ENCODE peak calls at places on chromosome 4, in ten cellular contexts. Y is lung, J is SJSA1, I is kidney, R is Karpas-422, X is transverse colon, U is heart left ventricle, G is lower lobe of right lung, C is ascending aorta, V is HAP-1. Z is an unnamed sample. For H3K4me1, the result is how much of the 10 kb centered on the place peaks cover.

GRCh38 chr4:140004580-140005314 is 149.2 kb downstream of the MAML3 start:
- DNase-seq in I (peak), J (peak), V (no peak), C (no peak), G (peak), X (no peak), Y (no peak), R (no peak), U (peak), Z (peak)

GRCh38 chr4:41432889-41433288 is 105.1 kb upstream of the LIMCH1 start:
- DNase-seq in U (no peak), V (peak), X (no peak), I (no peak), G (no peak), C (no peak), R (no peak), J (no peak), Y (no peak), Z (no peak)

GRCh38 chr4:8675383-8675782 is 82.8 kb downstream of the CPZ start:
- DNase-seq in R (peak), G (no peak), I (no peak), U (no peak), Y (no peak), V (peak), C (no peak), X (no peak), J (no peak), Z (no peak)

GRCh38 chr4:72709475-72709874 is 140.5 kb upstream of the ADAMTS3 start:
- DNase-seq in U (no peak), V (no peak), Y (no peak), G (no peak), R (no peak), I (no peak), J (no peak), C (no peak), X (no peak), Z (no peak)

GRCh38 chr4:7828926-7829325 is 110.7 kb downstream of the AFAP1 start:
- DNase-seq in I (no peak), J (no peak), R (no peak), U (no peak), Y (no peak), G (no peak), X (no peak), C (no peak), V (no peak), Z (no peak)

GRCh38 chr4:154743683-154744340 is at the start of gene LRAT:
- DNase-seq in C (no peak), G (peak), I (peak), Y (peak), X (peak), U (peak), V (no peak), R (no peak), J (no peak), Z (peak)

GRCh38 chr4:9889306-9889705 is 107.9 kb downstream of the DRD5 start:
- DNase-seq in I (no peak), J (no peak), U (no peak), R (no peak), X (no peak), C (no peak), V (no peak), G (no peak), Y (no peak), Z (no peak)

GRCh38 chr4:14653338-14653737 is 348.9 kb upstream of the CPEB2 start:
- DNase-seq in I (no peak), R (no peak), X (no peak), U (no peak), Y (no peak), C (no peak), G (no peak), V (no peak), J (no peak), Z (no peak)

GRCh38 chr4:182537031-182537617 is 293.9 kb downstream of the TENM3 start:
- DNase-seq in C (no peak), R (no peak), I (no peak), V (no peak), Y (no peak), U (no peak), G (no peak), J (no peak), X (no peak), Z (no peak)

GRCh38 chr4:182530451-182530850 is 287.2 kb downstream of the TENM3 start:
- DNase-seq in J (no peak), U (no peak), G (no peak), I (no peak), V (no peak), Y (no peak), R (no peak), C (no peak), X (no peak), Z (no peak)

GRCh38 chr4:182536221-182536620 is 293.0 kb downstream of the TENM3 start:
- DNase-seq in U (no peak), J (no peak), I (no peak), Y (no peak), V (peak), R (no peak), C (no peak), X (no peak), G (no peak), Z (no peak)

GRCh38 chr4:182531555-182532162 is 288.5 kb downstream of the TENM3 start:
- DNase-seq in U (no peak), Y (no peak), I (no peak), J (peak), G (no peak), V (no peak), X (no peak), R (no peak), C (no peak), Z (no peak)

GRCh38 chr4:182533948-182534347 is 290.7 kb downstream of the TENM3 start:
- DNase-seq in G (no peak), R (no peak), X (no peak), U (no peak), Y (no peak), C (no peak), V (no peak), I (no peak), J (no peak), Z (no peak)
- H3K4me1 ChIP-seq in G (under half), R (under half), X (under half), U (under half), Y (under half), C (under half), V (under half), I (under half), J (under half), Z (under half)

GRCh38 chr4:22676058-22676457 is 16.7 kb upstream of the GBA3 start:
- DNase-seq in Y (no peak), G (no peak), U (no peak), I (no peak), J (no peak), V (no peak), R (no peak), C (no peak), X (no peak), Z (no peak)
- H3K4me1 ChIP-seq in Y (under half), G (under half), U (under half), I (under half), J (under half), V (under half), R (under half), C (under half), X (under half), Z (under half)

DNA sequence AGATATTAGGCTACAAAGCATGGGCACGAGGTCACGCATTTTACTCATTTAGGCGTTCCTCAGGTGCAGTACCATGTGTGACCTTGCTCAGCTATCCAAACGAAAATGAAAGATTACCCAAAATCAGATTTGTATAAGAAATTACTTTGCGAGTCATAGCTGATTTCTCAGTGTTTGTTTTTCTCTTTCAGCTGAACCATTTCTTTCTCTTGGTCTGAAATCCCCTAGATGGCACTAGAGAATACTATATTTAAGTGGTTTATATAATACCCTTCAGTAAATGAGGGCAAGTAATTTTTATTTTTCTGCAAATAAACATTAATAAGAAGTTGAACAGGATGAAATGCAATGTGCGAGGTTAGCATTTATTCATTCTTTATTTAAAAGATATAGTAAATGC is 496.6 kb downstream of the STIM2 start:
- DNase-seq in I (no peak), G (no peak), R (no peak), Y (no peak), J (no peak), V (no peak), U (no peak), C (no peak), X (no peak), Z (no peak)
- H3K4me1 ChIP-seq in I (under half), G (under half), R (under half), Y (under half), J (under half), V (under half), U (under half), C (under half), X (under half), Z (under half)

GRCh38 chr4:173243917-173244658 is 75.5 kb downstream of the GALNT7 start:
- DNase-seq in V (no peak), R (no peak), Y (no peak), U (no peak), J (no peak), X (no peak), I (no peak), G (no peak), C (no peak), Z (no peak)
- H3K4me1 ChIP-seq in V (under half), R (half or more), Y (under half), U (under half), J (under half), X (under half), I (under half), G (under half), C (under half), Z (under half)

DNA sequence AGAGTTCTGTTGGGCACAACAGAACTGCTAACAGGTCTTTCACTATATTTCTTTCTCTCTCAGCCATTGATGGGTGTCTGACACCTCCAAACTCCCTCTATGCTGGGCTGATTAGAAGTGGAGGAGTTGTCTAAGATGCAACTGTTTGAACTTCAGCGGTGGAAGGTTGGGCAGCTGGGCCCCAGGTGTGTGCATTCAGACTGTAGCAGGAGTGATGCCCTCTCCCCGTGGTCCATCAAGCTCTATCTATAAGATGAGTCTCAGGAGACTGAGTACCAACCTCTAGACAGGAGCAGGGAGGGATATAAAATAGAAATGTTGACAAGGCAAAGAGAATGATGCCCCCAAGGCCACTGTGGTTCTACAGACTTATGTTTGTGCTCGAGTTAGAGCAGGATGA is 28.1 kb upstream of the CHRNA9 start:
- DNase-seq in U (no peak), R (peak), V (no peak), G (no peak), C (no peak), X (no peak), J (no peak), I (no peak), Y (no peak), Z (no peak)
- H3K4me1 ChIP-seq in U (under half), R (half or more), V (under half), G (under half), C (under half), X (under half), J (under half), I (under half), Y (under half), Z (under half)

GRCh38 chr4:54061067-54061466 is 3.3 kb downstream of the CHIC2 start:
- DNase-seq in G (no peak), C (no peak), I (no peak), J (no peak), V (no peak), X (no peak), R (peak), U (no peak), Y (no peak), Z (no peak)

GRCh38 chr4:54063224-54063623 is 1.2 kb downstream of the CHIC2 start:
- DNase-seq in J (no peak), R (peak), X (no peak), U (no peak), G (no peak), Y (no peak), C (no peak), I (no peak), V (no peak), Z (no peak)

GRCh38 chr4:54061873-54062272 is 2.5 kb downstream of the CHIC2 start:
- DNase-seq in X (no peak), C (no peak), U (no peak), I (no peak), V (no peak), J (no peak), R (no peak), G (no peak), Y (no peak), Z (no peak)

GRCh38 chr4:54063737-54064316 is 578 bp downstream of the CHIC2 start:
- DNase-seq in U (peak), G (peak), J (peak), C (no peak), I (peak), Y (peak), X (peak), V (peak), R (peak), Z (peak)

GRCh38 chr4:54062392-54062791 is 2.0 kb downstream of the CHIC2 start:
- DNase-seq in X (no peak), V (no peak), R (no peak), J (no peak), G (no peak), Y (no peak), C (no peak), I (no peak), U (no peak), Z (no peak)
- H3K4me1 ChIP-seq in X (under half), V (under half), R (half or more), J (under half), G (half or more), Y (under half), C (under half), I (under half), U (under half), Z (under half)

GRCh38 chr4:76755756-76756155 is 142.2 kb downstream of the SOWAHB start:
- DNase-seq in Y (no peak), R (no peak), G (no peak), X (no peak), V (no peak), C (no peak), U (no peak), J (no peak), I (no peak), Z (no peak)

GRCh38 chr4:76758290-76758882 is 139.6 kb downstream of the SOWAHB start:
- DNase-seq in G (no peak), V (peak), I (no peak), X (no peak), U (no peak), J (peak), C (no peak), Y (no peak), R (peak), Z (peak)

GRCh38 chr4:76756416-76756815 is 141.5 kb downstream of the SOWAHB start:
- DNase-seq in V (no peak), X (no peak), R (no peak), C (no peak), U (no peak), G (no peak), J (no peak), Y (no peak), I (no peak), Z (no peak)

GRCh38 chr4:76758996-76759395 is 138.9 kb downstream of the SOWAHB start:
- DNase-seq in U (no peak), R (no peak), C (no peak), V (no peak), I (no peak), J (no peak), G (no peak), X (no peak), Y (no peak), Z (no peak)

GRCh38 chr4:76757418-76757910 is 140.5 kb downstream of the SOWAHB start:
- DNase-seq in G (no peak), V (no peak), J (no peak), U (no peak), C (no peak), I (no peak), X (no peak), Y (no peak), R (no peak), Z (no peak)
- H3K4me1 ChIP-seq in G (under half), V (under half), J (under half), U (under half), C (under half), I (under half), X (under half), Y (under half), R (under half), Z (under half)

GRCh38 chr4:6776920-6777635 is 5.4 kb upstream of the KIAA0232 start:
- DNase-seq in G (no peak), R (no peak), Y (no peak), X (no peak), V (no peak), C (no peak), U (no peak), I (no peak), J (no peak), Z (no peak)

GRCh38 chr4:6779667-6780565 is 2.6 kb upstream of the KIAA0232 start:
- DNase-seq in R (peak), J (no peak), C (no peak), X (no peak), U (no peak), V (peak), I (no peak), Y (no peak), G (no peak), Z (no peak)

GRCh38 chr4:6775746-6776145 is 6.8 kb upstream of the KIAA0232 start:
- DNase-seq in J (no peak), R (no peak), Y (no peak), C (no peak), X (no peak), V (no peak), G (no peak), I (no peak), U (no peak), Z (no peak)

GRCh38 chr4:6778435-6778834 is 4.1 kb upstream of the KIAA0232 start:
- DNase-seq in G (no peak), I (no peak), V (no peak), U (no peak), Y (no peak), X (no peak), C (no peak), R (no peak), J (no peak), Z (no peak)

DNA sequence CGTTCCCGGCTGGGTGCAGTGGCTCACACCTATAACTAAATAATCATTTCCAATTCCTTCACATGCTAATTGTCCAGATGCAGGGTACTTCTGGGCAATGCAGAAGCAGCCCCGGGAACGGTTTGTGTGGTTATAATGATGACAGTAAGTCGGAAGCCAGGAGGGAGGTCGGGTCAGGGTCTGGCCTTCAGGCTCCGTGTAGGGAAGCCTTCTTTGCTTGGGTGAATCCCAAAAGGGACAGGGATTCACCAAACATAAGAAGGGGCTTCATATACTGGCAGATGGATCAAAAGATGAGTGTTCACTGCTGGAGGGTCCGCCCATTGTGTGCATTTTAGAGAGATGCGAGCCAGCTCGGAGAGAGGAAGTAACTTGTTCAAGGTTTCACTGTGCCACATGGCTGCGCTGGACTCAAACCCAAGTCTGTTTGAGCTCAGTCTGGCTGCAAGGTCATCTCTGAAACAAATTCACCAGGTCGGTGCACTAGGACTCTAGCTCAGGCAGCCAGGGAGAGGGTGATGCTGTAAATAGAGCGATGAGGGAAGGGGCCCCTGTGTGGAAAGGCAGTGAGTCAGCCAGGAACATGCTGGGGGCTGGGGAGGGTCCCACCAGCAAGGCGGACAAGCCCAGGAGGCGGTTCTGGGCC is 4.8 kb upstream of the KIAA0232 start:
- DNase-seq in X (peak), I (no peak), V (no peak), R (peak), U (no peak), C (no peak), Y (no peak), J (no peak), G (no peak), Z (no peak)
- H3K4me1 ChIP-seq in X (under half), I (under half), V (under half), R (under half), U (under half), C (under half), Y (under half), J (under half), G (under half), Z (under half)

GRCh38 chr4:1362521-1362920 is 15.5 kb downstream of the UVSSA start:
- DNase-seq in V (no peak), C (no peak), Y (no peak), I (no peak), X (no peak), J (no peak), R (no peak), U (no peak), G (no peak), Z (no peak)
- H3K4me1 ChIP-seq in V (under half), C (under half), Y (under half), I (under half), X (under half), J (under half), R (under half), U (under half), G (under half), Z (under half)

DNA sequence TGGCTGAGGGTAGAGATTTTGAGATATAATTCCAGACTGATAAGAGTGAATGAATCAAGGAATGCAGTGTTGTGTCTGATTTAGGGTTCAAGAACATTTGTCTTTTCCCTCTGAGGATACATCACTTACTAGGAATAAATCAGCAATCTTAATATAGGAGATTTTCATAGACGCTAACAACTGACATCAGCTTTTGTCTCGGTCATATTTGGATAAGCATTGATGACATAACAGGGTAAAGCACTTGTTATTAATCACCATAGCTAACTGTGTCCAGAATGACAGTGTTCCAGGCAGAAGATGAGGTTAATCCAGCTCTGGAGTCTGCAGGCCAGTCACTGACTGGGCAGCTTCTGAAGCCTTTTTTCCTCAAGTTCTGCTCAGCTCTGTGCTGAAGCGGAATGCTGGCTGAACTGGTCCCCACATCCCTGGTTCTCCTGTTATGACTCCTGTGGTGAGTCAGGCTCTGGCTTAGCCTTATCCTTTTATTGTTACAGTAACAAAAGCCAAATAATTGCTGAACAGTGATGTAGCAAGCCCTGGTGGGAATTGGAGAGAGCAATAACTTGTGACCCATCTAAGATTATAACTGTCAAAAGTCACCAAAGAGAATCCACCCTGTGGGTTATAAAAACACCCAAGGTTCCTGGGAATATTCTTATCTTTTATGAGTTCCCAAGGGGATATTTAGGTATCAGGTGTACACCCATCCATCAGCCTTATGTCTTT is 41.8 kb downstream of the FNIP2 start:
- DNase-seq in C (peak), X (peak), U (peak), J (peak), R (no peak), Y (peak), G (no peak), I (peak), V (peak), Z (no peak)
- H3K4me1 ChIP-seq in C (under half), X (half or more), U (under half), J (under half), R (under half), Y (under half), G (half or more), I (half or more), V (under half), Z (under half)

Z was measured in BE2C.